ENCODE peak calls at places on chromosome 20, in seven cellular contexts. H, S, A, T, E, M and O are unnamed samples.
A peak's percentile ranks its signal among the peaks of the same experiment; 100 is the strongest.

GRCh38 chr20:4082406-4083102 is 67.2 kb upstream of the RNF24 start:
- DNase-seq in E (peak; percentile 77), H (peak; percentile 47), A (peak; percentile 82), M (no peak), T (no peak), S (peak; percentile 89), O (no peak)

GRCh38 chr20:33124261-33124660 is 43.7 kb upstream of the BPIFA2 start:
- DNase-seq in H (no peak), T (no peak), S (no peak), A (no peak), E (no peak), M (no peak), O (no peak)

GRCh38 chr20:21259346-21259745 is 43.8 kb upstream of the XRN2 start:
- DNase-seq in E (no peak), T (no peak), M (no peak), S (no peak), A (no peak), H (no peak), O (no peak)

GRCh38 chr20:38842558-38842981 is 37.1 kb downstream of the PPP1R16B start:
- DNase-seq in S (no peak), A (no peak), M (no peak), T (no peak), H (peak; percentile 57), E (no peak), O (no peak)

GRCh38 chr20:25126630-25127029 is 44.7 kb upstream of the VSX1 start:
- DNase-seq in E (no peak), T (no peak), M (no peak), H (no peak), A (no peak), S (no peak), O (no peak)

GRCh38 chr20:11304811-11305210 is 612.9 kb upstream of the BTBD3 start:
- DNase-seq in M (no peak), A (no peak), E (no peak), H (no peak), S (no peak), T (no peak), O (no peak)

GRCh38 chr20:37365760-37366638 is 20.1 kb downstream of the SRC start:
- DNase-seq in E (no peak), T (no peak), M (no peak), A (no peak), S (no peak), H (no peak), O (no peak)

GRCh38 chr20:32282461-32282860 is 5.0 kb downstream of the KIF3B start:
- DNase-seq in E (no peak), S (no peak), H (no peak), A (no peak), T (no peak), M (peak; percentile 59), O (no peak)

GRCh38 chr20:6122873-6123649 is at the start of gene FERMT1:
- DNase-seq in A (peak; percentile 54), T (peak; percentile 71), H (no peak), M (peak; percentile 90), S (peak; percentile 84), E (no peak), O (peak; percentile 65)

GRCh38 chr20:35318502-35319157 is 26.4 kb upstream of the FAM83C start:
- DNase-seq in E (no peak), S (peak; percentile 71), A (peak; percentile 90), T (no peak), M (peak; percentile 98), H (no peak), O (no peak)

GRCh38 chr20:37558306-37558705 is 30.6 kb upstream of the BLCAP start:
- DNase-seq in E (no peak), M (peak; percentile 77), H (no peak), T (no peak), S (no peak), A (no peak), O (no peak)

GRCh38 chr20:9978395-9979004 is 56.3 kb upstream of the ANKEF1 start:
- DNase-seq in S (peak; percentile 82), T (peak; percentile 28), M (no peak), E (peak; percentile 6), H (peak; percentile 25), A (peak; percentile 89), O (no peak)

GRCh38 chr20:2756056-2756611 is 44.3 kb downstream of the CPXM1 start:
- DNase-seq in H (no peak), M (no peak), A (peak; percentile 51), E (peak; percentile 34), T (peak; percentile 71), S (peak; percentile 64), O (no peak)
- TF ChIP-seq CTCF in H (no peak), M (peak; percentile 69), A (peak; percentile 82), E (peak; percentile 64), T (peak; percentile 76), S (peak; percentile 96), O (no peak)

DNA sequence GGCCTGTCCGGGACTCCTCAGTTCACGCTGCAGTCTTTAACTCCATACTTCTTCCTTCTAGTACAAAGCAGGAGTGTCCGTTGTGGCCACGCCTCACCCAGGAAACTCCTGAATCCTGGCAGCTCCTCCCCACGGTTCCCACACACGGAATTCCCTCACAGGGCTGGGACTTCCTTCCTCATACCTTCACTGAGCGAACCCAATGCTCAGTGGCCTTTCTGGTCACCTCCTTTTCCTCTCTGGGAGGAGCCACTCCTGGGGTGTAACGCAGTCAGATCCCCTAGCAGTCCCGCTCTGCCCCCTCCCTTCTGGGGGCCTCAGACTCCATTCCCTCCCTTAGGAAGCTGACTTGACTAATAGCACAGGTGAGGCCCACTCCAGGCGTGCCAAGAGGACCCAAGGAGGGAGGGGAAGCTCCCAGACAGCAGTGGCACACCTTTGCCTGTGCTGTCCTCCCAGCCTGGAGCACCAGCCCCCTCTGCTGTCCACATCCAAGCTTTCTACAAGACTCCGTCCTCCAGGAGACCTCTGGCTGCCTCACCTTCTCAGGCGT is at the start of gene SLC52A3:
- DNase-seq in S (peak; percentile 36), E (peak; percentile 45), T (peak; percentile 39), A (no peak), H (no peak), M (peak; percentile 76), O (no peak)
- TF ChIP-seq CTCF in S (peak; percentile 87), E (peak; percentile 71), T (no peak), A (no peak), H (no peak), M (peak; percentile 52), O (no peak)

DNA sequence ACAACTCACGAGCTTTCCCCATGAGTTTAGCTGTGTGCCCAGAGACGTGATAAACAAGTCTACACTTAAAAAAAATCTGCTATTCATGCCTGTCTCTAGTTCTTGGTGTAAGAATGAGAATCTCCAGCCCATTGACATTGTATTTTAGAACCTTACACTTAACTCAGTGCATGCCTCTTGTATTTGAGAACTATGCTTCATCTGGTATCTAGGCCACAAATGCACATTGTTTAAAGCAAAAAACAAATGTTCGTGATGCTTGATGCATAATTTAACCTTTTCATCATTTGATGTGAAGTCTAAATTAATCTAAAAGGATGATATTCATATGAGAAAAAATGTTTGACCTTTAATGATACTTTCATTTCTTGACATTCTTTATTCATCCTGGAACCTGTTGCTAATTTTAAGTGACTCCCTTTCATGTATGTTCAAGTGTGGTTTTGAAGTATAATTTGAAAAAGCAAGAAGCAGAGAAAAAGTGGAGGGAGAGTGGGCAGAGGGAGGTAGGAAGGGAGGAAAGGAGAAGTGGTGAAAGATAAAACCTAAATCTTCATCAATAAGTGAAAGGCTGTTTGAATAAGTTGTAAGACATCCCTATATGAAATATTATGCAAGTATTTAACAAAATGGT is 116.9 kb downstream of the PFDN4 start:
- DNase-seq in E (no peak), H (no peak), M (no peak), T (no peak), S (no peak), A (no peak), O (no peak)
- TF ChIP-seq CTCF in E (no peak), H (no peak), M (no peak), T (no peak), S (no peak), A (no peak), O (no peak)

GRCh38 chr20:60365063-60365640 is 406.9 kb downstream of the CDH26 start:
- DNase-seq in A (no peak), S (no peak), H (no peak), T (no peak), M (peak; percentile 60), E (no peak), O (no peak)
- TF ChIP-seq CTCF in A (no peak), S (peak; percentile 50), H (no peak), T (no peak), M (peak; percentile 21), E (peak; percentile 39), O (no peak)

GRCh38 chr20:63399596-63400375 is 38.6 kb upstream of the CHRNA4 start:
- DNase-seq in E (no peak), T (no peak), S (no peak), M (peak; percentile 87), H (peak; percentile 11), A (no peak), O (no peak)

GRCh38 chr20:63402178-63402859 is 41.2 kb upstream of the CHRNA4 start:
- DNase-seq in S (no peak), H (peak; percentile 12), T (no peak), A (no peak), E (no peak), M (peak; percentile 77), O (no peak)

GRCh38 chr20:63398744-63399514 is 37.8 kb upstream of the CHRNA4 start:
- DNase-seq in S (no peak), M (peak; percentile 88), A (no peak), E (no peak), T (no peak), H (peak; percentile 10), O (no peak)

GRCh38 chr20:63401384-63402110 is 40.4 kb upstream of the CHRNA4 start:
- DNase-seq in T (no peak), H (peak; percentile 10), S (no peak), M (peak; percentile 86), E (no peak), A (no peak), O (no peak)

GRCh38 chr20:63400486-63401210 is 39.5 kb upstream of the CHRNA4 start:
- DNase-seq in T (no peak), M (peak; percentile 87), H (peak; percentile 10), S (no peak), E (no peak), A (no peak), O (no peak)
- TF ChIP-seq CTCF in T (no peak), M (no peak), H (no peak), S (no peak), E (no peak), A (no peak), O (no peak)

GRCh38 chr20:63578224-63579016 is 4.4 kb upstream of the HELZ2 start:
- DNase-seq in A (no peak), S (no peak), M (peak; percentile 80), E (no peak), T (no peak), H (peak; percentile 26), O (no peak)
- TF ChIP-seq CTCF in A (no peak), S (peak; percentile 84), M (peak; percentile 42), E (no peak), T (no peak), H (no peak), O (no peak)